ENCODE peak calls at places on chromosomes 2 and 18, in seven cellular contexts. M, H, L, I, F, T and G are unnamed samples.

GRCh38 chr2:143121079-143121478 is 8.1 kb upstream of the ARHGAP15 start:
- DNase-seq in F (no peak), I (no peak), M (no peak), H (no peak), T (no peak), L (no peak), G (no peak)

GRCh38 chr18:76568726-76569125 is 73.7 kb upstream of the ZNF516 start:
- DNase-seq in L (no peak), I (no peak), T (no peak), H (no peak), M (no peak), F (no peak), G (no peak)

GRCh38 chr2:35343135-35343534 is 1012.4 kb upstream of the CRIM1 start:
- DNase-seq in T (no peak), F (no peak), L (no peak), H (no peak), M (no peak), I (peak; percentile 40), G (no peak)

GRCh38 chr2:55309441-55309840 is 40.4 kb upstream of the MTIF2 start:
- DNase-seq in T (no peak), I (peak; percentile 59), H (no peak), M (peak; percentile 84), L (peak; percentile 67), F (no peak), G (peak; percentile 15)

GRCh38 chr2:160467086-160467485 is 26.5 kb downstream of the RBMS1 start:
- DNase-seq in L (no peak), M (no peak), I (no peak), F (no peak), T (no peak), H (no peak), G (no peak)

GRCh38 chr2:2302359-2302758 is 28.7 kb downstream of the MYT1L start:
- DNase-seq in L (no peak), M (no peak), T (no peak), H (no peak), I (no peak), F (no peak), G (no peak)

GRCh38 chr18:2302628-2303516 is 268.4 kb downstream of the METTL4 start:
- DNase-seq in T (no peak), L (no peak), M (peak; percentile 50), I (peak; percentile 93), F (no peak), H (no peak), G (no peak)

GRCh38 chr2:42100696-42101585 is 53.1 kb downstream of the PKDCC start:
- DNase-seq in L (peak; percentile 67), H (peak; percentile 87), F (peak; percentile 85), M (peak; percentile 80), I (peak; percentile 58), T (peak; percentile 70), G (peak; percentile 33)

GRCh38 chr2:168525741-168526140 is 69.7 kb downstream of the CERS6 start:
- DNase-seq in M (no peak), T (no peak), L (no peak), I (no peak), H (no peak), F (no peak), G (no peak)

GRCh38 chr2:96407041-96407918 is 71.7 kb downstream of the NCAPH start:
- DNase-seq in I (peak; percentile 81), M (peak; percentile 88), F (peak; percentile 70), T (peak; percentile 79), L (peak; percentile 52), H (peak; percentile 87), G (peak; percentile 63)

GRCh38 chr2:46351388-46352141 is 54.4 kb downstream of the EPAS1 start:
- DNase-seq in T (no peak), M (no peak), I (no peak), L (no peak), F (no peak), H (peak; percentile 58), G (no peak)

GRCh38 chr18:46754661-46755292 is 2.1 kb downstream of the ST8SIA5 start:
- DNase-seq in M (no peak), H (peak; percentile 80), T (no peak), F (no peak), I (no peak), L (no peak), G (no peak)

GRCh38 chr2:230774348-230774951 is 61.8 kb downstream of the CAB39 start:
- DNase-seq in F (no peak), H (no peak), L (peak; percentile 35), T (no peak), M (peak; percentile 93), I (peak; percentile 90), G (peak; percentile 51)

GRCh38 chr18:39701071-39701783 is 2135.6 kb upstream of the CELF4 start:
- DNase-seq in L (no peak), I (peak; percentile 1), M (no peak), T (no peak), F (no peak), H (no peak), G (no peak)

DNA sequence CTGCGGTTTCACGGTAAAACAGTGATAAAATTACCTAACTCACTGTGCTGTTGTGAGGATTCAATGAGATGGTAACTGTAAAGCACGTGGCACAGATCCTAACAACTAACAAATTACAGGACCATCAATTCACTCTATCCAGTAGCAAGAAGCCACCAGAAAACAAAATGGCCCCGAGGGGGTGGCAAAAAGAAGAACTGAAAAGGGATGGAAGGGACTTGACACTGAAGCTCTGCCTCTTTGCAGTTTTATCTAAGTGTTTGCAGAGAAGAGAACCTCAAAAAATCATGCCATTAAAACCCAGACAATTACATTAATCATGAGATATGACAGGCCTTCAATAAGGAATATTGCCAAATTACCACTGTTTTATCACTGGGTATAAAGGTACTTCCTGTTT is 46.7 kb downstream of the IRS1 start:
- DNase-seq in F (no peak), L (no peak), H (no peak), T (no peak), M (no peak), I (no peak), G (no peak)
- H3K27ac ChIP-seq in F (no peak overlapping the region), L (no peak overlapping the region), H (no peak overlapping the region), T (no peak overlapping the region), M (no peak overlapping the region), I (no peak overlapping the region), G (no peak overlapping the region)

GRCh38 chr2:241010531-241011295 is 12.3 kb downstream of the SNED1 start:
- DNase-seq in T (no peak), I (no peak), F (peak; percentile 64), M (no peak), L (no peak), H (no peak), G (no peak)
- H3K27ac ChIP-seq in T (peak overlapping the region; percentile 70), I (peak overlapping the region; percentile 7), F (peak overlapping the region; percentile 78), M (peak overlapping the region; percentile 84), L (no peak overlapping the region), H (no peak overlapping the region), G (peak overlapping the region; percentile 78)

DNA sequence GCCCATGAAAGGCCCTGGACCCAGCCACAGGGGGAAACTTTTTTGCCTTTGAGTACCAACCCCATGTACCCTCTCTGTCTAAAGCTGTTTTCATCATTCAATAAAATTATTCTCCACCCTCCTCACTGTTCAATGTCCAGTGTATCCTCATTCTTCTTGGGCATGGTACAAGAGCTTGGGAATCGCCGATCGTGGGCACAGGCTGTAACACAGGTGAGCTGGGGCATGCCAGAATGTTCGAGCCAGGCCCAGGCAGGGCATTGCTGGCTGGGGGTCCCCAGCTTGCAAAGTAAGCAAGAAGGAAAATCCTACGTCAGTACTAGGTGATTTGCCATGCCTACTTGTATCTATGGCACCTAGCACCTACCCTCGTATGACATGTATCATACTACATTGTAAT is 162.1 kb upstream of the NOL4 start:
- DNase-seq in I (no peak), F (no peak), L (no peak), M (no peak), H (no peak), T (no peak), G (no peak)
- H3K27ac ChIP-seq in I (no peak overlapping the region), F (no peak overlapping the region), L (no peak overlapping the region), M (no peak overlapping the region), H (no peak overlapping the region), T (no peak overlapping the region), G (no peak overlapping the region)

DNA sequence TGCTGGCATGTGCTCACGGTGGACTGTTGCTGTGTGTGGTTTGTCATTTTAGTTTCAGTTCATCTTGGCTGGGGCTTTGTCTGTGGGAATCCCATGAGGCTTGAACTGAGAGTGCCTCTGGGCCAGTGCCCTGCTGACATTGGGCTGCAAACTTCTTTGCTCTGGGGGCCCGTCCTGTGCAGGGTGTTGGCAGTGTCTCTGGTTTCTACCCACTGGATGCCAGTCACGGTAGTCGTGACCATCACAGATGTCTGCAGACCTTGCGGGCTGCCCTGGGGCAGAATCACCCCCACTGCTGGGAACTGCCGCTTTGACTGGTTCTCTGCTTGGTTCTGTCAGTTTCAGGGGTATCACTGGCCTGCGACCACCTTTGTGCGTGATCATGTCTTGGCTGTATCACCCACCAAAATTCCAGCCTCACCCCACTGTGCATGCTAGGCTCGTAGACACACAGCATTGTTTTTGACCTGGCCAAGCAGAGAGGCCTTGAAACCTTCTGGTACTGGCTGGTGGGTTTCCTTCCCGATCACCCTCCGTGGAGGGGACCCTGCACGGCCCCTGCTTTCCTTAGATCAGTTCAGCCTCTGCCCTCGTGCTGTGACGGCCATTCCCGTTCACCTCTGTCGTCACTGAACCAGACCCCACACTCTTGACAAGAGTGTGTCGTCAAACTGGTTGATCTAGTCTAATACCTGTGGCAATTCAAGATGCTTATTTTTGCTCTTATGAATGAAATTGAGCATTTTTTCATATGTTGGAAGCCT is 57.6 kb downstream of the KCNG2 start:
- DNase-seq in F (peak; percentile 52), H (no peak), M (no peak), L (no peak), I (no peak), T (no peak), G (no peak)
- H3K27ac ChIP-seq in F (no peak overlapping the region), H (no peak overlapping the region), M (no peak overlapping the region), L (no peak overlapping the region), I (no peak overlapping the region), T (no peak overlapping the region), G (no peak overlapping the region)

GRCh38 chr2:224127871-224128501 is 88.9 kb upstream of the SERPINE2 start:
- DNase-seq in F (no peak), I (no peak), H (no peak), L (peak; percentile 71), M (peak; percentile 43), T (peak; percentile 29), G (no peak)

GRCh38 chr2:224121406-224122067 is 82.5 kb upstream of the SERPINE2 start:
- DNase-seq in M (no peak), H (no peak), T (no peak), L (no peak), I (no peak), F (no peak), G (no peak)

GRCh38 chr2:224126001-224126400 is 86.9 kb upstream of the SERPINE2 start:
- DNase-seq in I (no peak), L (no peak), T (no peak), M (peak; percentile 46), H (peak; percentile 67), F (no peak), G (no peak)

GRCh38 chr2:224122542-224122941 is 83.5 kb upstream of the SERPINE2 start:
- DNase-seq in M (peak; percentile 56), H (no peak), I (peak; percentile 42), F (no peak), L (no peak), T (no peak), G (no peak)

GRCh38 chr2:224126459-224126858 is 87.4 kb upstream of the SERPINE2 start:
- DNase-seq in L (no peak), F (no peak), T (no peak), I (no peak), M (peak; percentile 35), H (no peak), G (no peak)
- H3K27ac ChIP-seq in L (no peak overlapping the region), F (no peak overlapping the region), T (no peak overlapping the region), I (no peak overlapping the region), M (peak overlapping the region; percentile 18), H (no peak overlapping the region), G (no peak overlapping the region)